ENCODE peak calls at places on chromosomes 7 and 10, in five cellular contexts. S, Q, K, Z and I are unnamed samples.

GRCh38 chr10:3208481-3209406 is 36.2 kb upstream of the PITRM1 start:
- DNase-seq in S (no peak), Q (no peak), K (no peak), Z (no peak), I (no peak)

GRCh38 chr7:133081119-133081604 is 728 bp downstream of the CHCHD3 start:
- DNase-seq in S (no peak), Q (no peak), K (peak), Z (no peak), I (peak)

GRCh38 chr10:97056003-97056630 is 129.6 kb downstream of the SLIT1 start:
- DNase-seq in S (no peak), Q (no peak), K (no peak), Z (no peak), I (no peak)

GRCh38 chr7:139339025-139339424 is 2.1 kb upstream of the FMC1 start:
- DNase-seq in S (peak), Q (no peak), K (no peak), Z (no peak), I (no peak)

GRCh38 chr10:75771606-75772005 is 340.2 kb downstream of the LRMDA start:
- DNase-seq in S (no peak), Q (no peak), K (no peak), Z (no peak), I (no peak)

GRCh38 chr7:90173127-90173844 is 19.0 kb downstream of the STEAP1 start:
- DNase-seq in S (no peak), Q (no peak), K (no peak), Z (no peak), I (no peak)

GRCh38 chr10:44857363-44858016 is 53.6 kb upstream of the TMEM72 start:
- DNase-seq in S (peak), Q (peak), K (peak), Z (no peak), I (peak)

GRCh38 chr10:86971146-86971991 is 3.1 kb downstream of the ADIRF start:
- DNase-seq in S (peak), Q (peak), K (peak), Z (no peak), I (peak)

GRCh38 chr10:70331486-70332268 is 47.9 kb upstream of the NPFFR1 start:
- DNase-seq in S (peak), Q (peak), K (peak), Z (peak), I (peak)

GRCh38 chr7:128879461-128879938 is 16.8 kb downstream of the ATP6V1F start:
- DNase-seq in S (no peak), Q (no peak), K (no peak), Z (no peak), I (no peak)

GRCh38 chr7:56019501-56019900 is 31.7 kb downstream of the PSPH start:
- DNase-seq in S (no peak), Q (no peak), K (no peak), Z (no peak), I (no peak)

GRCh38 chr7:87151701-87152111 is 547 bp upstream of the DMTF1 start:
- DNase-seq in S (no peak), Q (no peak), K (no peak), Z (no peak), I (no peak)

GRCh38 chr10:123972481-123973401 is 81.1 kb upstream of the CPXM2 start:
- DNase-seq in S (no peak), Q (no peak), K (no peak), Z (no peak), I (no peak)

GRCh38 chr7:136971776-136972175 is 103.3 kb downstream of the CHRM2 start:
- DNase-seq in S (no peak), Q (no peak), K (no peak), Z (no peak), I (no peak)